ENCODE peak calls at places on chromosomes 3 and 15, in nine cellular contexts. B, R, E, C, U, P, G, F and Z are unnamed samples.

GRCh38 chr15:90340345-90340744 is 11.7 kb upstream of the ZNF774 start:
- DNase-seq in B (no peak), R (peak), E (no peak), C (no peak), U (no peak), P (no peak), G (no peak), F (no peak), Z (no peak)

GRCh38 chr3:114451051-114451451 is 157.2 kb downstream of the TIGIT start:
- DNase-seq in B (no peak), R (no peak), E (no peak), C (no peak), U (peak), P (no peak), G (no peak), F (no peak), Z (no peak)

GRCh38 chr3:190076601-190077444 is 43.9 kb downstream of the P3H2 start:
- DNase-seq in B (peak), R (peak), E (peak), C (peak), U (peak), P (no peak), G (no peak), F (no peak), Z (peak)

GRCh38 chr3:58173670-58174472 is 36.9 kb downstream of the DNASE1L3 start:
- DNase-seq in B (peak), R (peak), E (no peak), C (peak), U (no peak), P (peak), G (peak), F (peak), Z (no peak)

GRCh38 chr3:67832807-67833206 is 178.4 kb upstream of the SUCLG2 start:
- DNase-seq in B (no peak), R (no peak), E (no peak), C (no peak), U (no peak), P (no peak), G (no peak), F (no peak), Z (no peak)

GRCh38 chr15:23073890-23074631 is 34.7 kb upstream of the TUBGCP5 start:
- DNase-seq in B (no peak), R (no peak), E (no peak), C (no peak), U (no peak), P (peak), G (no peak), F (no peak), Z (no peak)

GRCh38 chr3:185728630-185729334 is 96.1 kb downstream of the IGF2BP2 start:
- DNase-seq in B (no peak), R (no peak), E (no peak), C (peak), U (peak), P (no peak), G (no peak), F (no peak), Z (no peak)

GRCh38 chr3:115363071-115363470 is 216.0 kb upstream of the ZBTB20 start:
- DNase-seq in B (peak), R (no peak), E (peak), C (no peak), U (no peak), P (no peak), G (no peak), F (no peak), Z (no peak)

GRCh38 chr3:38878650-38879049 is 62.6 kb upstream of the SCN10A start:
- DNase-seq in B (no peak), R (no peak), E (no peak), C (no peak), U (no peak), P (no peak), G (no peak), F (no peak), Z (no peak)

GRCh38 chr15:35436422-35436821 is 109.5 kb downstream of the DPH6 start:
- DNase-seq in B (no peak), R (no peak), E (no peak), C (no peak), U (no peak), P (no peak), G (no peak), F (no peak), Z (no peak)

GRCh38 chr15:81152799-81153198 is 18.7 kb downstream of the CFAP161 start:
- DNase-seq in B (no peak), R (no peak), E (peak), C (no peak), U (no peak), P (no peak), G (no peak), F (no peak), Z (no peak)

GRCh38 chr3:125443923-125444322 is 68.8 kb upstream of the ZNF148 start:
- DNase-seq in B (no peak), R (no peak), E (peak), C (peak), U (peak), P (no peak), G (no peak), F (no peak), Z (no peak)

GRCh38 chr3:50212502-50212901 is 7.4 kb downstream of the SLC38A3 start:
- DNase-seq in B (no peak), R (no peak), E (no peak), C (no peak), U (no peak), P (no peak), G (no peak), F (no peak), Z (no peak)

GRCh38 chr3:111538687-111539086 is 3.3 kb upstream of the CD96 start:
- DNase-seq in B (no peak), R (no peak), E (peak), C (peak), U (peak), P (no peak), G (no peak), F (no peak), Z (no peak)

GRCh38 chr15:88331291-88331690 is 74.8 kb upstream of the NTRK3 start:
- DNase-seq in B (peak), R (peak), E (peak), C (peak), U (peak), P (no peak), G (no peak), F (no peak), Z (no peak)

GRCh38 chr3:13301295-13301987 is 118.7 kb downstream of the NUP210 start:
- DNase-seq in B (no peak), R (peak), E (peak), C (peak), U (peak), P (peak), G (no peak), F (no peak), Z (no peak)

GRCh38 chr15:65184305-65184943 is 718 bp downstream of the CLPX start:
- DNase-seq in B (peak), R (peak), E (peak), C (peak), U (peak), P (peak), G (peak), F (peak), Z (peak)

GRCh38 chr15:76337047-76337738 is 620 bp downstream of the ISL2 start:
- DNase-seq in B (peak), R (no peak), E (peak), C (peak), U (peak), P (no peak), G (no peak), F (no peak), Z (no peak)

GRCh38 chr3:155302476-155302875 is 9.0 kb upstream of the STRIT1 start:
- DNase-seq in B (no peak), R (no peak), E (peak), C (peak), U (peak), P (no peak), G (no peak), F (no peak), Z (no peak)

GRCh38 chr3:128482857-128483656 is 9.9 kb downstream of the GATA2 start:
- DNase-seq in B (peak), R (peak), E (peak), C (peak), U (peak), P (no peak), G (no peak), F (no peak), Z (peak)